ENCODE peak calls at places on chromosomes 16 and 17, in ten cellular contexts. X is neural progenitor cell; R is tibial nerve; S is CD8-positive, alpha-beta memory T cell; C is right cardiac atrium; W is mammary epithelial cell; F is Caco-2; K is thoracic aorta; U is effector memory CD4-positive, alpha-beta T cell; L is mucosa of descending colon. E is an unnamed sample.
A peak's percentile ranks its signal among the peaks of the same experiment; 100 is the strongest.

GRCh38 chr17:77115947-77116346 is 24.8 kb upstream of the SEC14L1 start:
- DNase-seq in R (no peak), K (no peak), U (no peak), F (no peak), C (no peak), S (no peak), W (no peak), L (no peak), X (no peak), E (no peak)

GRCh38 chr16:10314811-10315210 is 71.0 kb upstream of the ATF7IP2 start:
- DNase-seq in F (no peak), R (no peak), S (no peak), L (no peak), K (no peak), C (no peak), W (peak; percentile 53), X (no peak), U (no peak), E (no peak)

GRCh38 chr16:74309789-74310781 is 13.5 kb downstream of the PSMD7 start:
- DNase-seq in S (no peak), F (peak; percentile 64), R (peak; percentile 28), C (no peak), U (no peak), K (no peak), X (peak; percentile 64), L (no peak), W (peak; percentile 34), E (no peak)

GRCh38 chr17:7219812-7220592 is at the start of the genes ACADVL and DLG4:
- DNase-seq in X (peak; percentile 90), W (peak; percentile 96), U (peak; percentile 63), R (peak; percentile 80), F (peak; percentile 77), C (peak; percentile 97), S (peak; percentile 86), K (peak; percentile 89), L (peak; percentile 90), E (no peak)

GRCh38 chr17:6548578-6549330 is 7.6 kb downstream of the PITPNM3 start:
- DNase-seq in R (no peak), C (no peak), W (no peak), U (no peak), K (no peak), S (no peak), L (peak; percentile 24), F (no peak), X (no peak), E (no peak)

GRCh38 chr16:23302045-23302956 is at the start of gene SCNN1B:
- DNase-seq in K (no peak), F (peak; percentile 9), X (peak; percentile 67), C (no peak), W (no peak), S (no peak), R (no peak), U (no peak), L (peak; percentile 85), E (no peak)

GRCh38 chr16:82748026-82748425 is 121.3 kb downstream of the CDH13 start:
- DNase-seq in C (peak; percentile 70), X (no peak), L (no peak), F (no peak), R (no peak), K (peak; percentile 33), W (peak; percentile 16), S (no peak), U (no peak), E (no peak)

GRCh38 chr16:11190585-11191565 is 65.1 kb downstream of the SOCS1 start:
- DNase-seq in W (peak; percentile 39), K (no peak), S (no peak), L (no peak), F (no peak), R (no peak), C (no peak), U (no peak), X (no peak), E (no peak)

GRCh38 chr16:930076-930475 is 40.7 kb downstream of the LMF1 start:
- DNase-seq in W (no peak), K (no peak), R (no peak), X (no peak), S (no peak), U (no peak), C (no peak), L (no peak), F (no peak), E (no peak)

GRCh38 chr17:76515291-76515949 is 14.2 kb upstream of the RHBDF2 start:
- DNase-seq in C (peak; percentile 88), L (peak; percentile 68), U (peak; percentile 86), K (peak; percentile 72), X (no peak), R (peak; percentile 85), W (peak; percentile 91), S (peak; percentile 93), F (no peak), E (no peak)

GRCh38 chr16:76114681-76115080 is 162.5 kb upstream of the CNTNAP4 start:
- DNase-seq in K (no peak), C (no peak), W (no peak), R (no peak), X (no peak), F (no peak), U (no peak), L (no peak), S (no peak), E (no peak)

GRCh38 chr16:979859-980594 is 1.5 kb upstream of the SOX8 start:
- DNase-seq in F (no peak), U (no peak), R (no peak), W (no peak), X (peak; percentile 52), S (no peak), K (no peak), L (no peak), C (peak; percentile 67), E (no peak)

GRCh38 chr16:85563515-85564276 is 49.4 kb upstream of the GSE1 start:
- DNase-seq in R (peak; percentile 67), K (no peak), L (peak; percentile 91), X (no peak), U (no peak), W (no peak), C (peak; percentile 95), S (no peak), F (peak; percentile 43), E (no peak)

GRCh38 chr17:57355090-57355859 is 99.0 kb downstream of the MSI2 start:
- DNase-seq in U (no peak), W (no peak), R (no peak), L (no peak), X (no peak), K (no peak), F (no peak), S (no peak), C (no peak), E (no peak)

GRCh38 chr17:55717898-55718735 is 4.5 kb downstream of the TMEM100 start:
- DNase-seq in K (no peak), C (peak; percentile 79), F (peak; percentile 79), U (no peak), X (peak; percentile 85), L (peak; percentile 51), S (peak; percentile 59), R (peak; percentile 95), W (peak; percentile 42), E (no peak)

DNA sequence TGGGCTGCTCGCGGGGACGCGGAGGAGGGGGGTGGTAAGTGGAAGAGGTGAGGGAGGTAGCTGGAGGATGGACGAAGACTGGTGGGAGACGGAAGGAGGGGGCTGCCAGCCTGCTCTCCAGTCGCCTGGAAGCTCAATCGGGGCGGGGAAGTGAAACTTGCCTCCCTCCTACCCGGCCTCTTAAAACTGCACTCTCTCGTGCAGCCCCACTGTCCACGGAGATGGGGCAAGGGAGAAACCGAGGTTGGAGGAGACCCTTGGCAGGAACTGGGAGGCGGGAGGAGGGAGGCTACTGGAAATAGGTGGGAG is 1.1 kb downstream of the SOX9 start:
- DNase-seq in S (no peak), U (no peak), K (no peak), R (no peak), W (peak; percentile 16), L (no peak), C (no peak), F (no peak), X (no peak), E (no peak)
- H3K4me3 ChIP-seq in S (no peak overlapping the region), U (no peak overlapping the region), K (peak overlapping the region; percentile 64), R (peak overlapping the region; percentile 68), W (peak overlapping the region; percentile 98), L (peak overlapping the region; percentile 74), C (peak overlapping the region; percentile 59), F (peak overlapping the region; percentile 71), X (peak overlapping the region; percentile 87), E (peak overlapping the region; percentile 94)

DNA sequence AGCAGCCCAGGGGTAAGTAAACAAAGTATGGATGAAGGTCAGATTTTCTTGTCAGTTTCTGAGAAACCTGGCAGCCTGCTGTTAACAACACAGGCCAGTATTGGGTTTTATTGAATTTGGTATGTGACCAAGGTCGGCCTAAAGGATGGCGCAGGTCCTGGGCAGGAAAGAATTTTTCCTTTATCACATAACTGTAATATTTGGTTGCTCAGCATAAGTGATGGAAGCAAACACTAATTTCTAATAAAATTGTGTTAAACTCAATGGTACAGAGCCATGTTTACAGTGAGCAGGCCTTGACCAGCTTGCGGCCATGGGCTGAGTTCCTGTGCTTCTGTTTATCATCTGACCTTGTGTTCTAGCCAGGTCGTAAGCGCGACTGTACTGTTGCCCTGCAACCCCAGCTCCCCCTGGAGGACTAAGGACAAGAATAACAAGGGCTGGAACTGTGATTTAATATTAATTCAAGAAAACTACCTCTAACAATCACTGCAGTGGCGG is 10.5 kb downstream of the POLDIP2 start:
- DNase-seq in W (no peak), U (no peak), L (no peak), F (peak; percentile 72), X (peak; percentile 21), C (no peak), K (no peak), R (no peak), S (no peak), E (no peak)
- H3K4me1 ChIP-seq in W (peaks cover 33% of the 10 kb centered on the region), U (no peaks in the 10 kb centered on the region), L (no peaks in the 10 kb centered on the region), F (peaks cover 22% of the 10 kb centered on the region), X (peaks cover 4% of the 10 kb centered on the region), C (peaks cover 2% of the 10 kb centered on the region), K (peaks cover 39% of the 10 kb centered on the region), R (no peaks in the 10 kb centered on the region), S (no peaks in the 10 kb centered on the region), E (peaks cover 29% of the 10 kb centered on the region)

DNA sequence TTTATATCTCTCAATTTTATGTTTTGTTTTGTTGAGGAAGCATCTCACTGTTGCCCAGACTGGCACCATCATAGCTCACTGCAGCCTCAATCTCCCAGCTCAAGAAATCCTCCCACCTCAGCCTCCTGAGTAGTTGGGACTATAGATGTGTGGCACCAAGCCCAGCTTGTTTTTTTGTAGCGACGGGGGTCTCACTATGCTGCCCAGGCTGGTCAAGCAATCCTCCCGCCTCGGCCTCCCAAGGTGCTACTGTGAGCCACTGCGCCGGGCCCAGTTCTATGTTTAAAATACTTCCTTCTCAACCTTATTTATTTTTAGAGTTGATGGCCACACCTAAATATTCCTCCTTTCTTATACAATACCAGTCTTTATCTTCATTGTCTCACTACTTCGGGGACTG is 1.9 kb upstream of the NFE2L1 start:
- DNase-seq in F (no peak), L (no peak), R (no peak), S (no peak), C (no peak), W (no peak), K (no peak), U (no peak), X (no peak), E (no peak)
- H3K4me3 ChIP-seq in F (peak overlapping the region; percentile 84), L (no peak overlapping the region), R (no peak overlapping the region), S (no peak overlapping the region), C (no peak overlapping the region), W (peak overlapping the region; percentile 84), K (no peak overlapping the region), U (no peak overlapping the region), X (peak overlapping the region; percentile 93), E (peak overlapping the region; percentile 80)

DNA sequence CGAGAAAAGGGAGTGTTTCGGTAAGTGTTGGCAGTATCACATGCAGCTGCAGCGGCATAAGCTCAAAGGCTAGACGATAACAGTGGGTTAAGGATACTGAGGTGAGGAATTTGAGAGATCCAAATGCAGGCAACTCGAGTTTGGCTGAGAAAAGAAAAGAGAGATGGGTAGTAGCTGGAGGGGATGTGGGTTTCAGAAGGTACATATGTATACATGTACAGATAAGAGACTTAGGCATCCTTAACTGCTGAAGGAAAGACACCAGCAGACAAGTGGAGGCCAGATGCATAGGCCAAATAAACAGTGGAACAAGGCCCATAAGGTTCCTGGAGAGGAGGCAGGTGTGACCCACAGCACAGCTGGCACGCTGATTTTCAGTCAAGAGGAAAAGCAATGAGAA is 86.6 kb upstream of the NETO2 start:
- DNase-seq in F (no peak), C (no peak), K (no peak), L (no peak), R (no peak), W (no peak), U (no peak), S (no peak), X (no peak), E (no peak)
- H3K4me1 ChIP-seq in F (no peaks in the 10 kb centered on the region), C (no peaks in the 10 kb centered on the region), K (no peaks in the 10 kb centered on the region), L (no peaks in the 10 kb centered on the region), R (no peaks in the 10 kb centered on the region), W (no peaks in the 10 kb centered on the region), U (no peaks in the 10 kb centered on the region), S (no peaks in the 10 kb centered on the region), X (no peaks in the 10 kb centered on the region), E (no peaks in the 10 kb centered on the region)

E was measured in keratinocyte.